ENCODE peak calls at places on chromosomes 5 and 9, in six cellular contexts. K, N, F, B, Z and A are unnamed samples.

GRCh38 chr5:160152287-160152686 is 33.0 kb upstream of the PWWP2A start:
- DNase-seq in K (no peak), N (no peak), F (no peak), B (no peak), Z (no peak), A (no peak)

GRCh38 chr9:14343236-14343947 is 29.5 kb upstream of the NFIB start:
- DNase-seq in Z (no peak), K (no peak), N (no peak), B (no peak), F (no peak), A (no peak)

GRCh38 chr5:50666261-50667078 is at the start of gene PARP8:
- DNase-seq in B (peak), F (peak), Z (peak), K (peak), N (peak), A (peak)

GRCh38 chr9:134171316-134172197 is 7.2 kb upstream of the RNU6ATAC start:
- DNase-seq in B (peak), K (peak), F (peak), Z (no peak), N (no peak), A (peak)

GRCh38 chr5:32444191-32444945 is at the start of gene ZFR:
- DNase-seq in F (peak), Z (peak), N (peak), K (peak), B (peak), A (peak)

GRCh38 chr5:62607615-62608014 is 29.0 kb downstream of the LRRC70 start:
- DNase-seq in K (no peak), F (no peak), Z (no peak), B (no peak), N (no peak), A (no peak)

GRCh38 chr5:136232316-136232715 is 39.4 kb upstream of the SMIM32 start:
- DNase-seq in Z (no peak), K (no peak), F (no peak), N (no peak), B (no peak), A (no peak)

GRCh38 chr9:37441776-37442370 is 19.4 kb downstream of the GRHPR start:
- DNase-seq in N (no peak), B (no peak), K (no peak), F (no peak), Z (no peak), A (no peak)

GRCh38 chr5:126509339-126509738 is 85.7 kb downstream of the ALDH7A1 start:
- DNase-seq in F (peak), K (no peak), N (no peak), B (no peak), Z (no peak), A (peak)

GRCh38 chr9:136231478-136232297 is 13.9 kb downstream of the QSOX2 start:
- DNase-seq in B (no peak), Z (no peak), F (no peak), N (no peak), K (no peak), A (no peak)

GRCh38 chr5:164809831-164810230 is 1304.4 kb downstream of the MAT2B start:
- DNase-seq in K (no peak), B (no peak), Z (no peak), F (no peak), N (no peak), A (peak)

GRCh38 chr5:22621084-22621483 is 232.1 kb downstream of the CDH12 start:
- DNase-seq in Z (no peak), K (no peak), F (no peak), B (no peak), N (no peak), A (no peak)

GRCh38 chr5:126384985-126385384 is 38.2 kb upstream of the GRAMD2B start:
- DNase-seq in K (peak), B (peak), F (peak), Z (no peak), N (no peak), A (peak)

GRCh38 chr9:26394025-26394424 is 498.6 kb downstream of the CAAP1 start:
- DNase-seq in N (no peak), B (no peak), K (no peak), Z (no peak), F (no peak), A (no peak)

GRCh38 chr5:142012186-142012785 is 541 bp downstream of the GNPDA1 start:
- DNase-seq in Z (peak), N (peak), F (peak), K (peak), B (no peak), A (peak)

GRCh38 chr5:139245637-139246335 is 47.6 kb upstream of the SIL1 start:
- DNase-seq in Z (no peak), K (no peak), F (no peak), N (no peak), B (no peak), A (peak)

GRCh38 chr5:151023047-151023615 is 2.7 kb downstream of the GPX3 start:
- DNase-seq in K (no peak), B (peak), N (peak), Z (peak), F (peak), A (peak)

GRCh38 chr5:157607371-157608161 is 32.0 kb upstream of the ADAM19 start:
- DNase-seq in B (peak), Z (no peak), K (peak), F (peak), N (no peak), A (peak)

GRCh38 chr5:50325237-50325832 is 115.8 kb downstream of the EMB start:
- DNase-seq in N (no peak), K (peak), B (peak), Z (no peak), F (peak), A (peak)

GRCh38 chr9:94082956-94083355 is 1.3 kb upstream of the PTPDC1 start:
- DNase-seq in B (no peak), K (no peak), Z (no peak), F (peak), N (no peak), A (peak)

GRCh38 chr5:158812381-158812780 is 287.3 kb downstream of the EBF1 start:
- DNase-seq in Z (no peak), N (no peak), K (no peak), F (no peak), B (no peak), A (no peak)

GRCh38 chr5:103889500-103890209 is 327.1 kb upstream of the NUDT12 start:
- DNase-seq in K (no peak), B (no peak), F (no peak), N (no peak), Z (no peak), A (no peak)

GRCh38 chr5:99348597-99348996 is 419.8 kb upstream of the CHD1 start:
- DNase-seq in K (no peak), B (no peak), F (no peak), Z (no peak), N (no peak), A (no peak)

GRCh38 chr5:139685886-139686285 is 37.7 kb downstream of the CXXC5 start:
- DNase-seq in B (no peak), Z (no peak), K (no peak), N (no peak), F (no peak), A (no peak)